ENCODE peak calls at places on chromosomes 11 and 22, in five cellular contexts. One of them, this sample, is unnamed.

GRCh38 chr11:69443968-69444364 is 37.5 kb upstream of the LINC01488 start:
- DNase-seq in H9: no peak
- DNase-seq in neuronal stem cell: no peak
- DNase-seq in H1: no peak
- DNase-seq in mesenchymal stem cell: peak; percentile 77
- DNase-seq in this sample: peak; percentile 58

GRCh38 chr11:130070829-130071205 is 1.1 kb downstream of the APLP2 start:
- DNase-seq in H9: no peak
- DNase-seq in neuronal stem cell: no peak
- DNase-seq in H1: no peak
- DNase-seq in mesenchymal stem cell: peak; percentile 39
- DNase-seq in this sample: peak; percentile 36

GRCh38 chr11:104784684-104785460 is 113.4 kb downstream of the CASP12 start:
- DNase-seq in H9: no peak
- DNase-seq in neuronal stem cell: no peak
- DNase-seq in H1: no peak
- DNase-seq in mesenchymal stem cell: no peak
- DNase-seq in this sample: peak; percentile 23

GRCh38 chr11:99773646-99774045 is 752.9 kb downstream of the CNTN5 start:
- DNase-seq in H9: no peak
- DNase-seq in neuronal stem cell: no peak
- DNase-seq in H1: no peak
- DNase-seq in mesenchymal stem cell: peak; percentile 97
- DNase-seq in this sample: peak; percentile 60

GRCh38 chr22:17734197-17734596 is 40.1 kb downstream of the BID start:
- DNase-seq in H9: no peak
- DNase-seq in neuronal stem cell: no peak
- DNase-seq in H1: no peak
- DNase-seq in mesenchymal stem cell: peak; percentile 61
- DNase-seq in this sample: peak; percentile 87

GRCh38 chr22:48888466-48889208 is 939.0 kb downstream of the BRD1 start:
- DNase-seq in H9: no peak
- DNase-seq in neuronal stem cell: no peak
- DNase-seq in H1: no peak
- DNase-seq in mesenchymal stem cell: no peak
- DNase-seq in this sample: no peak

GRCh38 chr11:46876471-46876870 is 30.4 kb upstream of the CKAP5 start:
- DNase-seq in H9: no peak
- DNase-seq in neuronal stem cell: no peak
- DNase-seq in H1: no peak
- DNase-seq in mesenchymal stem cell: no peak
- DNase-seq in this sample: no peak

GRCh38 chr11:108628326-108628725 is 34.8 kb upstream of the EXPH5 start:
- DNase-seq in H9: no peak
- DNase-seq in neuronal stem cell: no peak
- DNase-seq in H1: no peak
- DNase-seq in mesenchymal stem cell: no peak
- DNase-seq in this sample: no peak

GRCh38 chr11:116644948-116645305 is 127.9 kb downstream of the BUD13 start:
- DNase-seq in H9: peak; percentile 72
- DNase-seq in neuronal stem cell: no peak
- DNase-seq in H1: no peak
- DNase-seq in mesenchymal stem cell: no peak
- DNase-seq in this sample: no peak

GRCh38 chr11:75896843-75897419 is 81.9 kb downstream of the UVRAG start:
- DNase-seq in H9: no peak
- DNase-seq in neuronal stem cell: peak; percentile 21
- DNase-seq in H1: no peak
- DNase-seq in mesenchymal stem cell: peak; percentile 54
- DNase-seq in this sample: peak; percentile 55

GRCh38 chr11:46914363-46914762 is 4.0 kb downstream of the LRP4 start:
- DNase-seq in H9: no peak
- DNase-seq in neuronal stem cell: no peak
- DNase-seq in H1: no peak
- DNase-seq in mesenchymal stem cell: peak; percentile 87
- DNase-seq in this sample: peak; percentile 75

GRCh38 chr11:61892085-61892370 is 683 bp upstream of the FADS3 start:
- DNase-seq in H9: no peak
- DNase-seq in neuronal stem cell: no peak
- DNase-seq in H1: no peak
- DNase-seq in mesenchymal stem cell: no peak
- DNase-seq in this sample: no peak

GRCh38 chr11:134976540-134976939 is 564.5 kb upstream of the B3GAT1 start:
- DNase-seq in H9: no peak
- DNase-seq in neuronal stem cell: no peak
- DNase-seq in H1: peak; percentile 33
- DNase-seq in mesenchymal stem cell: no peak
- DNase-seq in this sample: no peak

GRCh38 chr11:67006029-67006884 is 16.7 kb upstream of the SYT12 start:
- DNase-seq in H9: peak; percentile 78
- DNase-seq in neuronal stem cell: no peak
- DNase-seq in H1: peak; percentile 80
- DNase-seq in mesenchymal stem cell: no peak
- DNase-seq in this sample: no peak

GRCh38 chr22:42284230-42284591 is 13.8 kb upstream of the TCF20 start:
- DNase-seq in H9: no peak
- DNase-seq in neuronal stem cell: no peak
- DNase-seq in H1: no peak
- DNase-seq in mesenchymal stem cell: no peak
- DNase-seq in this sample: no peak

GRCh38 chr22:42284643-42285181 is 14.3 kb upstream of the TCF20 start:
- DNase-seq in H9: no peak
- DNase-seq in neuronal stem cell: no peak
- DNase-seq in H1: no peak
- DNase-seq in mesenchymal stem cell: no peak
- DNase-seq in this sample: no peak

GRCh38 chr22:42286205-42286604 is 15.8 kb upstream of the TCF20 start:
- DNase-seq in H9: no peak
- DNase-seq in neuronal stem cell: no peak
- DNase-seq in H1: no peak
- DNase-seq in mesenchymal stem cell: no peak
- DNase-seq in this sample: no peak

GRCh38 chr22:42287174-42287890 is 16.9 kb upstream of the TCF20 start:
- DNase-seq in H9: no peak
- DNase-seq in neuronal stem cell: no peak
- DNase-seq in H1: no peak
- DNase-seq in mesenchymal stem cell: no peak
- DNase-seq in this sample: no peak

DNA sequence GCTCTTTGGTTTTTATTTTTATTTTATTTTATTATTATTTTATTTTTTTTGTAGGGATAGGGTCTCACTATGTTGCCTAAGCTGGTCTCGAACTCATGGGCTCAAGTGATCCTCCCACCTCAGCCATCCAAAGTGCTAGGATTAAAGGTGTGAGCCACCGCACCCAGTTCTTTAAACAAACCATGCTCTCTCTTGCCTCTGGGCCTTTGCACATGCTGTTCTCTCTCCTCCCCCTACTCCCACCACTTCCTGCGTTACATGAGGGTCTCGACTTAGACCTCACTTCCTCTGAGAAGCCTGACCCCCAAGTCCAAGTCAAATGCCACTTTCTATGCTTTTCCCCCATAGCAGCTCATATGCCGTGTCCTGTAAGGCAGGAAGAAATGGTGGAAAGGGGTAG is 15.2 kb upstream of the TCF20 start:
- DNase-seq in H9: no peak
- DNase-seq in neuronal stem cell: no peak
- DNase-seq in H1: no peak
- DNase-seq in mesenchymal stem cell: no peak
- DNase-seq in this sample: no peak
- H2AFZ ChIP-seq in H9: no peak overlapping the region
- H2AFZ ChIP-seq in neuronal stem cell: no peak overlapping the region
- H2AFZ ChIP-seq in H1: no peak overlapping the region
- H2AFZ ChIP-seq in mesenchymal stem cell: no peak overlapping the region
- H2AFZ ChIP-seq in this sample: no peak overlapping the region

DNA sequence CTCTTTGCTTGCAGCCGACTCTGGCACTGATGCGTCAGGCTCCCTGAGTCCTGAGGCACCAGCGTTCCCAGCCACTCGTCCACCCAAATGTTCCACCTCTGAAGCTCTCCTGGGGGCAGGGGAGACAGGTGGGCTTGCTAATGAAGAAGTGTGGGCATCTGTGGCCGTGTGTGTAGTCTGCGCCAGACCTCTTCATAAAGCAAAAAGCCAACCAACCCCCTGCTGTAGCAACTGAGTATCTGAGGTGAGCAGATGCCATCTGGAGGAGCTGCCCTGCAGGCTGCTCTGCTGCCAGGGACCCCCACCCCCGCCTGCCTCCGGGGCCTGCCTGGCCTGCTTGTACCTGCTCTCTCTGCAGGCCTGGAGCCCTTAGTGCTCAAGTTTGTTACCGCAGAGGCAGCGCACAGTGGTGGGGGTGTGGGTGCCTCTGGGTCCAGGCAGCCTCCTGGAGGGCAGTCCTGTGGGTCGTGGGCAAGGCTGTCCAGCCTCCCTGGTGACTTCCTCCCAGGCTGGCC is 272.5 kb downstream of the TBC1D22A start:
- DNase-seq in H9: no peak
- DNase-seq in neuronal stem cell: no peak
- DNase-seq in H1: no peak
- DNase-seq in mesenchymal stem cell: no peak
- DNase-seq in this sample: no peak
- H2BK15ac ChIP-seq in H9: no peak overlapping the region
- H2BK15ac ChIP-seq in neuronal stem cell: no peak overlapping the region
- H2BK15ac ChIP-seq in H1: no peak overlapping the region
- H2BK15ac ChIP-seq in mesenchymal stem cell: no peak overlapping the region
- H2BK15ac ChIP-seq in this sample: no peak overlapping the region

DNA sequence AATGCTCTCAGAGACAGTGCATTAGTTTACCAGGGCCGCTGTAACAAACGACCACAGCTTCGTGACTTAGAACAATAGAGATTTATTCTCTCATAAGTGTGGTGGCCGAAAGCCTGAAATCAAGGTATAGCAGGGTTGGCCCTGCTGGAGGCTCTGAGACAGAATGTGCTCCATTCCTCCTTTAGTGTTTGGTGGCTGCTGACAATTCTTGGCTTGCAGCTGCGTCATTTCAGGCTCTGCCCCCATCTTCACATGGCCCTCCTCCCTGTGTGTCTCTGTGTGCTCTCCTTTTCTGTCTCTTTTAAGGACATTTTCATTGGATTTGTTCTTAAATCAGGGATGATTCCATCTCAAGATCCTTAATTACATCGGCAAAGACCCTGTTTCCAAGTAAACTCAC is 10.3 kb upstream of the APOL6 start:
- DNase-seq in H9: no peak
- DNase-seq in neuronal stem cell: no peak
- DNase-seq in H1: no peak
- DNase-seq in mesenchymal stem cell: no peak
- DNase-seq in this sample: peak; percentile 20
- H2AFZ ChIP-seq in H9: no peak overlapping the region
- H2AFZ ChIP-seq in neuronal stem cell: peak overlapping the region; percentile 78
- H2AFZ ChIP-seq in H1: no peak overlapping the region
- H2AFZ ChIP-seq in mesenchymal stem cell: no peak overlapping the region
- H2AFZ ChIP-seq in this sample: peak overlapping the region; percentile 93

GRCh38 chr11:32006799-32007388 is 84.0 kb upstream of the RCN1 start:
- DNase-seq in H9: peak; percentile 44
- DNase-seq in neuronal stem cell: peak; percentile 48
- DNase-seq in H1: no peak
- DNase-seq in mesenchymal stem cell: peak; percentile 38
- DNase-seq in this sample: peak; percentile 51
- H2BK15ac ChIP-seq in H9: no peak overlapping the region
- H2BK15ac ChIP-seq in neuronal stem cell: no peak overlapping the region
- H2BK15ac ChIP-seq in H1: no peak overlapping the region
- H2BK15ac ChIP-seq in mesenchymal stem cell: no peak overlapping the region
- H2BK15ac ChIP-seq in this sample: no peak overlapping the region

GRCh38 chr11:94030059-94030458 is 8.9 kb downstream of the HEPHL1 start:
- DNase-seq in H9: no peak
- DNase-seq in neuronal stem cell: no peak
- DNase-seq in H1: no peak
- DNase-seq in mesenchymal stem cell: no peak
- DNase-seq in this sample: no peak
- H2AFZ ChIP-seq in H9: no peak overlapping the region
- H2AFZ ChIP-seq in neuronal stem cell: no peak overlapping the region
- H2AFZ ChIP-seq in H1: no peak overlapping the region
- H2AFZ ChIP-seq in mesenchymal stem cell: no peak overlapping the region
- H2AFZ ChIP-seq in this sample: no peak overlapping the region

GRCh38 chr22:26785942-26786341 is 128.6 kb downstream of the MIAT start:
- DNase-seq in H9: no peak
- DNase-seq in neuronal stem cell: no peak
- DNase-seq in H1: no peak
- DNase-seq in mesenchymal stem cell: no peak
- DNase-seq in this sample: no peak
- H2BK15ac ChIP-seq in H9: no peak overlapping the region
- H2BK15ac ChIP-seq in neuronal stem cell: no peak overlapping the region
- H2BK15ac ChIP-seq in H1: no peak overlapping the region
- H2BK15ac ChIP-seq in mesenchymal stem cell: no peak overlapping the region
- H2BK15ac ChIP-seq in this sample: no peak overlapping the region

GRCh38 chr22:29702931-29703594 is 16.7 kb upstream of the CABP7 start:
- DNase-seq in H9: no peak
- DNase-seq in neuronal stem cell: no peak
- DNase-seq in H1: no peak
- DNase-seq in mesenchymal stem cell: no peak
- DNase-seq in this sample: no peak
- H2AFZ ChIP-seq in H9: no peak overlapping the region
- H2AFZ ChIP-seq in neuronal stem cell: no peak overlapping the region
- H2AFZ ChIP-seq in H1: no peak overlapping the region
- H2AFZ ChIP-seq in mesenchymal stem cell: no peak overlapping the region
- H2AFZ ChIP-seq in this sample: no peak overlapping the region

GRCh38 chr22:37561209-37562048 is 1.1 kb downstream of the CDC42EP1 start:
- DNase-seq in H9: peak; percentile 89
- DNase-seq in neuronal stem cell: peak; percentile 79
- DNase-seq in H1: peak; percentile 99
- DNase-seq in mesenchymal stem cell: peak; percentile 88
- DNase-seq in this sample: peak; percentile 86

GRCh38 chr22:37560682-37561208 is 465 bp downstream of the CDC42EP1 start:
- DNase-seq in H9: peak; percentile 34
- DNase-seq in neuronal stem cell: no peak
- DNase-seq in H1: no peak
- DNase-seq in mesenchymal stem cell: peak; percentile 72
- DNase-seq in this sample: peak; percentile 53

GRCh38 chr22:37559521-37559900 is 769 bp upstream of the CDC42EP1 start:
- DNase-seq in H9: peak; percentile 36
- DNase-seq in neuronal stem cell: no peak
- DNase-seq in H1: no peak
- DNase-seq in mesenchymal stem cell: no peak
- DNase-seq in this sample: no peak

GRCh38 chr22:37558815-37559214 is 1.5 kb upstream of the CDC42EP1 start:
- DNase-seq in H9: peak; percentile 27
- DNase-seq in neuronal stem cell: no peak
- DNase-seq in H1: no peak
- DNase-seq in mesenchymal stem cell: no peak
- DNase-seq in this sample: no peak

DNA sequence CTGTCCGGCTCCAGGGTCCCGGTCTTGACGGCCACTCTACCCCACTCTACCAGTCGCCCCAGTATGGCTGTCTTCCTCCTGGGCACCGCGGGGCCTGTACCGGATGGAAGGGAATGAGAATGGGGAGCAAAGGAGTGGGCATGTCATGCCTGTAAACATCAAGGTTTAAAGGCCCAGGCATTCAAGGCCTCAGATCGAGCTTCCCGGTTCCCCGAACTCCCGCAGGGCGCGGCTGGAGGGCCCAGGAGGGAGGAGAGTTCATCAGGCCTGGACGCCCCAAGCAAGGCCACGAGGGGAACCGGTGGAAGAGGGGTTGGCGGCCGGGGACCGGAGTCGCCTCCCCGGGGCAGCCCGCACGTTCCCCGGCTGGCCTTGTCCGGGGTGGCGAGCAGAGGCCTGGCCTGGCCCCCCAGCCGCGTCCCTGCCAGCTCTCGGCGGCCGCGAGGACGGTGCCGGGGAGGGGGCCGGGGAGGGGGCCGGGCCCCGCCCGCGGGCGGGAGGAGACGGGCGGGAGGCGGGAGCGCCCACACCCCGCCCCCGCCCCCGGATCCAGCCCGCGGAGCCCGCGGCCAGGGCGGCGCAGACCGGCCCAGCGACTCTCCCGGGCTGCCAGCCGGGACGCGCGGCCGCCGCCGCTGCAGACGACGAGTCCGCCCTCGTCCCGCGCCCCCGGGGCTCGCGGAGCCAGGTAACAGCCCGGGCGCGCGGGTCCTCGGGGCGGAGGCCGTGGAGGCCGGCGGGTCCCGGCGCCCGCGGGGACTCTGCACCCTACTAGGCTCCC is at the start of gene CDC42EP1:
- DNase-seq in H9: peak; percentile 47
- DNase-seq in neuronal stem cell: no peak
- DNase-seq in H1: peak; percentile 78
- DNase-seq in mesenchymal stem cell: peak; percentile 64
- DNase-seq in this sample: peak; percentile 36
- H2BK15ac ChIP-seq in H9: no peak within 1 kb of the TSS
- H2BK15ac ChIP-seq in neuronal stem cell: peak within 1 kb of the TSS; percentile 97
- H2BK15ac ChIP-seq in H1: no peak within 1 kb of the TSS
- H2BK15ac ChIP-seq in mesenchymal stem cell: peak within 1 kb of the TSS; percentile 94
- H2BK15ac ChIP-seq in this sample: peak within 1 kb of the TSS; percentile 57